ENCODE peak calls at places on chromosomes 1 and 21, in eight cellular contexts. K is cardiac muscle cell; Q is GM23338; H is left ventricle myocardium inferior; G is CD8-positive, alpha-beta memory T cell; B is uterus; R is transverse colon; M is fibroblast of lung. N is an unnamed sample.

GRCh38 chr1:59058681-59059441 is 238.0 kb upstream of the FGGY start:
- DNase-seq in M (no peak), B (no peak), G (no peak), K (no peak), R (no peak), Q (no peak), H (no peak), N (no peak)

GRCh38 chr1:78210167-78210566 is 164.4 kb downstream of the GIPC2 start:
- DNase-seq in Q (no peak), B (no peak), R (no peak), G (no peak), K (no peak), M (no peak), H (no peak), N (no peak)

GRCh38 chr1:53470155-53470554 is 11.0 kb downstream of the DMRTB1 start:
- DNase-seq in K (peak), R (peak), H (peak), B (peak), Q (peak), M (peak), G (no peak), N (no peak)

GRCh38 chr1:234756066-234756783 is 146.2 kb upstream of the IRF2BP2 start:
- DNase-seq in K (no peak), G (no peak), M (no peak), H (no peak), Q (no peak), B (no peak), R (no peak), N (no peak)

GRCh38 chr1:202143011-202143767 is 1.3 kb downstream of the ARL8A start:
- DNase-seq in Q (no peak), M (no peak), K (no peak), H (peak), B (peak), G (no peak), R (peak), N (peak)

GRCh38 chr1:10905841-10906655 is 106.4 kb upstream of the TARDBP start:
- DNase-seq in M (no peak), Q (no peak), H (no peak), B (no peak), G (no peak), R (no peak), K (no peak), N (no peak)

GRCh38 chr1:152182942-152183341 is 23.9 kb upstream of the RPTN start:
- DNase-seq in R (no peak), K (no peak), H (no peak), M (peak), B (no peak), G (no peak), Q (no peak), N (no peak)

GRCh38 chr1:190022709-190023108 is 455.0 kb downstream of the BRINP3 start:
- DNase-seq in R (no peak), G (no peak), Q (no peak), K (no peak), H (no peak), B (no peak), M (peak), N (peak)

GRCh38 chr1:231184891-231185290 is 23.0 kb downstream of the TRIM67 start:
- DNase-seq in R (no peak), G (no peak), H (no peak), B (no peak), K (no peak), M (no peak), Q (no peak), N (no peak)

GRCh38 chr1:63984891-63985290 is 211.1 kb downstream of the ROR1 start:
- DNase-seq in Q (no peak), B (no peak), M (peak), R (no peak), K (no peak), H (no peak), G (no peak), N (no peak)

GRCh38 chr1:56477164-56478111 is 101.9 kb downstream of the PLPP3 start:
- DNase-seq in R (peak), Q (peak), H (peak), M (peak), B (peak), G (no peak), K (no peak), N (no peak)

GRCh38 chr1:87598429-87598828 is 269.7 kb downstream of the LMO4 start:
- DNase-seq in K (peak), Q (peak), M (no peak), R (no peak), G (no peak), B (no peak), H (no peak), N (peak)

GRCh38 chr1:231028676-231029075 is 11.4 kb downstream of the FAM89A start:
- DNase-seq in B (no peak), M (no peak), H (no peak), R (no peak), G (no peak), K (no peak), Q (peak), N (no peak)

GRCh38 chr1:226061793-226062557 is 541 bp upstream of the H3-3A start:
- DNase-seq in R (peak), M (peak), H (peak), G (peak), Q (peak), B (peak), K (peak), N (no peak)

GRCh38 chr1:211951856-211952255 is 83.5 kb downstream of the INTS7 start:
- DNase-seq in K (no peak), M (peak), Q (no peak), H (no peak), B (no peak), G (no peak), R (no peak), N (peak)

GRCh38 chr21:31873275-31873695 is 465 bp downstream of the HUNK start:
- DNase-seq in K (peak), M (no peak), H (no peak), G (no peak), Q (peak), B (no peak), R (peak), N (no peak)

GRCh38 chr1:19463204-19463803 is 22.0 kb downstream of the CAPZB start:
- DNase-seq in G (peak), Q (no peak), R (peak), M (no peak), K (no peak), B (no peak), H (no peak), N (peak)

GRCh38 chr1:24705260-24706073 is 39.8 kb upstream of the CLIC4 start:
- DNase-seq in H (peak), R (peak), M (peak), K (peak), G (no peak), Q (peak), B (peak), N (peak)

GRCh38 chr1:74180490-74180889 is 17.5 kb downstream of the LRRIQ3 start:
- DNase-seq in K (no peak), Q (no peak), G (no peak), M (peak), R (no peak), B (no peak), H (no peak), N (no peak)

GRCh38 chr1:46097149-46097472 is 35.3 kb downstream of the PIK3R3 start:
- DNase-seq in B (no peak), Q (no peak), M (no peak), K (no peak), R (no peak), G (no peak), H (no peak), N (no peak)

GRCh38 chr1:36096500-36097412 is 8.1 kb downstream of the ADPRS start:
- DNase-seq in G (no peak), Q (peak), H (no peak), B (no peak), M (no peak), R (no peak), K (peak), N (no peak)

GRCh38 chr21:24428539-24429186 is 1178.6 kb downstream of the MRPL39 start:
- DNase-seq in B (no peak), K (no peak), G (no peak), M (peak), Q (no peak), H (no peak), R (no peak), N (no peak)

GRCh38 chr1:53681647-53682368 is 57.2 kb downstream of the GLIS1 start:
- DNase-seq in M (peak), B (peak), G (peak), H (peak), R (peak), Q (peak), K (peak), N (peak)

GRCh38 chr21:14740692-14741091 is 194.6 kb upstream of the SAMSN1 start:
- DNase-seq in Q (no peak), K (no peak), B (no peak), R (no peak), H (no peak), G (no peak), M (no peak), N (no peak)

GRCh38 chr21:32022141-32022540 is 149.3 kb downstream of the HUNK start:
- DNase-seq in Q (no peak), G (no peak), H (no peak), M (no peak), B (no peak), R (no peak), K (no peak), N (no peak)

GRCh38 chr1:69221492-69221990 is 346.2 kb upstream of the LRRC7 start:
- DNase-seq in R (no peak), K (peak), H (no peak), M (no peak), B (no peak), G (no peak), Q (peak), N (no peak)

GRCh38 chr1:201885531-201886075 is 3.1 kb upstream of the SHISA4 start:
- DNase-seq in K (no peak), R (no peak), B (peak), H (no peak), M (peak), Q (no peak), G (no peak), N (no peak)

GRCh38 chr1:106568575-106568974 is 487.9 kb upstream of the PRMT6 start:
- DNase-seq in M (no peak), R (no peak), H (no peak), B (no peak), G (no peak), K (no peak), Q (no peak), N (no peak)

GRCh38 chr1:2928733-2929325 is 92.4 kb upstream of the ACTRT2 start:
- DNase-seq in M (no peak), B (no peak), G (no peak), Q (no peak), H (no peak), K (no peak), R (no peak), N (no peak)

GRCh38 chr1:153752561-153753195 is 22.5 kb upstream of the SLC27A3 start:
- DNase-seq in Q (no peak), B (peak), H (no peak), R (no peak), G (no peak), K (no peak), M (peak), N (no peak)

GRCh38 chr21:43034826-43035225 is 40.8 kb downstream of the CBS start:
- DNase-seq in M (no peak), B (no peak), Q (no peak), G (no peak), K (no peak), R (no peak), H (no peak), N (no peak)

GRCh38 chr1:198024782-198025181 is 107.6 kb downstream of the LHX9 start:
- DNase-seq in Q (no peak), G (no peak), M (no peak), K (no peak), H (no peak), B (no peak), R (no peak), N (no peak)

GRCh38 chr1:175470078-175470477 is 273.3 kb downstream of the TNR start:
- DNase-seq in H (no peak), B (no peak), K (no peak), M (no peak), R (no peak), Q (no peak), G (no peak), N (no peak)

GRCh38 chr1:175887981-175888428 is 144.6 kb upstream of the TNR start:
- DNase-seq in Q (peak), M (peak), B (no peak), K (peak), R (peak), G (no peak), H (peak), N (peak)

DNA sequence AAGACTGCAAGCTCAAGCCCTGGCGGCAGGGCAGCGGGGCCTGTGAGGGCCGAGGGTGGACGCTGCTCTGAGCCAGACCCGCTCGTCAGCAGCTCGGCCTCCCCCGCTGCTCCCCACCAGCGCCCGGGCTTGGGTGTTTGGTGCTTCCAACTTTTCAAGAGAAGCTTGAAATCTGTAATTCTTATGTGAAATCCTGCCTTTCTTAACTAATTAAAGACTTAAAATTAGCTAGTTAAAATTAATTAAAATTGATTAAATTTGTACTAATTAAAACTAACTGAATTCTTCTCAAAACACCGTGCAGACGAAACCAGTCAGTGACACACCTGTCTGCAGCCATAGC is 14.0 kb upstream of the SLC19A1 start:
- DNase-seq in Q (no peak), G (no peak), K (no peak), B (no peak), M (no peak), R (no peak), H (no peak), N (no peak)
- H3K4me3 ChIP-seq in Q (peak), G (no peak), K (no peak), B (no peak), M (no peak), R (no peak), H (peak), N (no peak)

GRCh38 chr1:47724427-47724999 is 272.7 kb downstream of the TRABD2B start:
- DNase-seq in K (no peak), Q (no peak), B (no peak), M (no peak), G (no peak), R (peak), H (no peak), N (no peak)

GRCh38 chr1:47725732-47726495 is 271.3 kb downstream of the TRABD2B start:
- DNase-seq in R (peak), H (peak), M (peak), Q (peak), G (peak), K (peak), B (peak), N (peak)

GRCh38 chr1:47726496-47726855 is 270.7 kb downstream of the TRABD2B start:
- DNase-seq in R (no peak), G (no peak), M (no peak), B (no peak), K (no peak), H (no peak), Q (no peak), N (no peak)

GRCh38 chr1:47727051-47727708 is 270.0 kb downstream of the TRABD2B start:
- DNase-seq in K (no peak), M (no peak), R (peak), G (no peak), B (no peak), H (no peak), Q (no peak), N (no peak)

GRCh38 chr1:47725000-47725731 is 272.0 kb downstream of the TRABD2B start:
- DNase-seq in B (no peak), Q (peak), H (no peak), G (no peak), R (no peak), K (peak), M (no peak), N (no peak)
- H3K4me3 ChIP-seq in B (no peak), Q (peak), H (peak), G (no peak), R (no peak), K (peak), M (no peak), N (no peak)

GRCh38 chr1:209755926-209756607 is at the start of gene TRAF3IP3:
- DNase-seq in Q (no peak), H (no peak), B (no peak), K (no peak), R (peak), M (no peak), G (peak), N (peak)
- H3K4me3 ChIP-seq in Q (no peak), H (peak), B (no peak), K (no peak), R (peak), M (no peak), G (peak), N (peak)

DNA sequence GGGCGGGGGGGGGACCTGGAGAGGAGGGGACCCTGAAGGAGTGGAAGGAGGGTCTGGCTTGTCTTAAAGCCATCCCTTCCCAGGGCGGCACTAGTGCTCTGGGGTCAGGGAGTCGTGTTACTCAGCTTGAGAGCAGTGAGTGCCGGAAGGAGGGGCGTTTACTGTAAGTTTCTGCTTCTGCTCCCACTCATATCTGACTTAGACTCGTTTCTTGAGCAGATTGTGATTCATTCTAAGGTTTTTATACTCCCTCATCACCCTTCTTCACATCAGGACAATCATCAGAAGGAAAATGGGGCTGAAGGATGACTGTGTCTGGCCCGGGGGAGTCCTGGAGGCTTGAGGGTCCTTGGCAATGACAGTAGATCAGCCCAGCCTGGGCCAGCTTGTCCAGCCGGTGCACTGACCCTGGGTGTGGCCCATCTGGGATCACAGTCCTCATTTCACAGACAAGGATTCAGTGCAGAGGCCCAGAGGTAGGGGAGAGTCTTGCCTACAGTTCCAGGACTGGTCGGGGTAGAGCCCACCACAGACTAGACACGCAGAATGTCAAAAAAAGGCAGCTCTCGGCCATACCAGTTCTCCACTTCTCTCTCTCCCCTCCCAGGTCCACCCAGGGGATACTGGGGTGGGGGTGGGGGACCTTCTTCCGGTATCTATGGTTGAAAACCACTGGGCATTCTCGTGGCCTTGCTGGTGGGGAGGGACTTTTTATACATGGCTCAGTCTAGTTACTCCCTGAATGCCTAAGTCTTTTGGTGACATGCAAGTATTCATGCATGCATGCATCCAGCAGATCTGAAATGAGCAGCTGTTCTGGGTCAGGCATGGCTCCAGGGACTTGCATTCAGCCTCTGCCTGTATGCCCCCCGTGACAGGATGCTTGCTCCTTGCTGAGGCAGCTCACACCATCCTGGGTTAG is 5.1 kb downstream of the TNFRSF8 start:
- DNase-seq in G (no peak), R (no peak), K (peak), M (peak), B (no peak), Q (peak), H (no peak), N (peak)
- H3K4me3 ChIP-seq in G (no peak), R (no peak), K (no peak), M (no peak), B (no peak), Q (peak), H (no peak), N (peak)

GRCh38 chr1:155324041-155324716 is 3.5 kb downstream of the RUSC1 start:
- DNase-seq in M (peak), B (peak), G (peak), R (peak), H (peak), Q (peak), K (peak), N (peak)

GRCh38 chr1:155326659-155327058 is 6.0 kb downstream of the RUSC1 start:
- DNase-seq in B (no peak), M (no peak), R (no peak), H (no peak), Q (no peak), G (no peak), K (no peak), N (no peak)

GRCh38 chr1:155326020-155326526 is 5.4 kb downstream of the RUSC1 start:
- DNase-seq in M (no peak), R (no peak), K (no peak), Q (no peak), B (no peak), H (no peak), G (no peak), N (no peak)

GRCh38 chr1:155324717-155325595 is 4.3 kb downstream of the RUSC1 start:
- DNase-seq in H (peak), G (no peak), Q (peak), M (no peak), R (peak), B (peak), K (peak), N (no peak)

DNA sequence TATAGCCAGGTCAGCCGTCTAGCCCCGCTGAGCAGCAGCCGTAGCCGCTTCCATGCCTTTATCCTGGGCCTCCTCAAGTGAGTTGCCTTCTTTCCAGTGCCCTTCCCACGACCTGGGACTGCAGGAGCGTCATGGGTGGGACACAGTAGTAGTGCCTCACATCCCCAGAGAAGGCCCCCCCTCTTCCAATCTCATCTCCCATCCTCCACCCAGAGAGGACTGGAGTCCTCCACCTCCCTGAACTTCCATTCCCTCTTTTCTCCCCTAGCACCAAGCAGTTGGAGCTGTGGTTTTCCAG is 4.9 kb downstream of the RUSC1 start:
- DNase-seq in G (no peak), H (no peak), B (no peak), Q (no peak), R (no peak), K (no peak), M (no peak), N (no peak)
- H3K4me3 ChIP-seq in G (no peak), H (peak), B (peak), Q (peak), R (peak), K (peak), M (peak), N (no peak)